ENCODE peak calls at places on chromosome X, in seven cellular contexts. One of them, this sample, is unnamed.

GRCh38 chrX:130896816-130897508 is 6.0 kb downstream of the ENOX2 start:
- DNase-seq in mammary epithelial cell: no peak
- DNase-seq in Panc1: no peak
- DNase-seq in right cardiac atrium: no peak
- DNase-seq in left lung: no peak
- DNase-seq in kidney: no peak
- DNase-seq in fibroblast of lung: peak; percentile 40
- DNase-seq in this sample: no peak

GRCh38 chrX:150841466-150842197 is 56.8 kb downstream of the CD99L2 start:
- DNase-seq in mammary epithelial cell: peak; percentile 27
- DNase-seq in Panc1: no peak
- DNase-seq in right cardiac atrium: no peak
- DNase-seq in left lung: no peak
- DNase-seq in kidney: no peak
- DNase-seq in fibroblast of lung: peak; percentile 12
- DNase-seq in this sample: no peak

GRCh38 chrX:123464709-123465108 is 268.1 kb downstream of the THOC2 start:
- DNase-seq in mammary epithelial cell: no peak
- DNase-seq in Panc1: no peak
- DNase-seq in right cardiac atrium: no peak
- DNase-seq in left lung: no peak
- DNase-seq in kidney: no peak
- DNase-seq in fibroblast of lung: no peak
- DNase-seq in this sample: no peak

GRCh38 chrX:112769034-112769433 is 71.6 kb downstream of the AMOT start:
- DNase-seq in mammary epithelial cell: no peak
- DNase-seq in Panc1: no peak
- DNase-seq in right cardiac atrium: no peak
- DNase-seq in left lung: no peak
- DNase-seq in kidney: no peak
- DNase-seq in fibroblast of lung: no peak
- DNase-seq in this sample: no peak

GRCh38 chrX:86369847-86370630 is 221.8 kb downstream of the DACH2 start:
- DNase-seq in mammary epithelial cell: no peak
- DNase-seq in Panc1: no peak
- DNase-seq in right cardiac atrium: no peak
- DNase-seq in left lung: no peak
- DNase-seq in kidney: no peak
- DNase-seq in fibroblast of lung: peak; percentile 2
- DNase-seq in this sample: no peak

GRCh38 chrX:46310815-46311497 is 234.3 kb downstream of the ZNF674 start:
- DNase-seq in mammary epithelial cell: no peak
- DNase-seq in Panc1: no peak
- DNase-seq in right cardiac atrium: no peak
- DNase-seq in left lung: no peak
- DNase-seq in kidney: no peak
- DNase-seq in fibroblast of lung: no peak
- DNase-seq in this sample: no peak

GRCh38 chrX:119784747-119785446 is 6.5 kb downstream of the RPL39 start:
- DNase-seq in mammary epithelial cell: no peak
- DNase-seq in Panc1: peak; percentile 38
- DNase-seq in right cardiac atrium: no peak
- DNase-seq in left lung: no peak
- DNase-seq in kidney: no peak
- DNase-seq in fibroblast of lung: peak; percentile 20
- DNase-seq in this sample: no peak

GRCh38 chrX:53795583-53795982 is 109.1 kb upstream of the HUWE1 start:
- DNase-seq in mammary epithelial cell: no peak
- DNase-seq in Panc1: no peak
- DNase-seq in right cardiac atrium: no peak
- DNase-seq in left lung: no peak
- DNase-seq in kidney: no peak
- DNase-seq in fibroblast of lung: peak; percentile 12
- DNase-seq in this sample: no peak

GRCh38 chrX:12824944-12825343 is 33.7 kb downstream of the PRPS2 start:
- DNase-seq in mammary epithelial cell: no peak
- DNase-seq in Panc1: no peak
- DNase-seq in right cardiac atrium: no peak
- DNase-seq in left lung: no peak
- DNase-seq in kidney: no peak
- DNase-seq in fibroblast of lung: peak; percentile 3
- DNase-seq in this sample: no peak

GRCh38 chrX:9351112-9351511 is 113.7 kb upstream of the TBL1X start:
- DNase-seq in mammary epithelial cell: no peak
- DNase-seq in Panc1: no peak
- DNase-seq in right cardiac atrium: no peak
- DNase-seq in left lung: no peak
- DNase-seq in kidney: no peak
- DNase-seq in fibroblast of lung: no peak
- DNase-seq in this sample: no peak

GRCh38 chrX:132488092-132488749 is 617 bp downstream of the MBNL3 start:
- DNase-seq in mammary epithelial cell: peak; percentile 33
- DNase-seq in Panc1: no peak
- DNase-seq in right cardiac atrium: peak; percentile 38
- DNase-seq in left lung: no peak
- DNase-seq in kidney: no peak
- DNase-seq in fibroblast of lung: peak; percentile 58
- DNase-seq in this sample: no peak

GRCh38 chrX:93673056-93673868 is at the start of gene NAP1L3:
- DNase-seq in mammary epithelial cell: peak; percentile 20
- DNase-seq in Panc1: no peak
- DNase-seq in right cardiac atrium: peak; percentile 75
- DNase-seq in left lung: peak; percentile 71
- DNase-seq in kidney: peak; percentile 82
- DNase-seq in fibroblast of lung: peak; percentile 62
- DNase-seq in this sample: peak; percentile 78

GRCh38 chrX:110146521-110146920 is 143.6 kb downstream of the TMEM164 start:
- DNase-seq in mammary epithelial cell: peak; percentile 42
- DNase-seq in Panc1: peak; percentile 36
- DNase-seq in right cardiac atrium: no peak
- DNase-seq in left lung: no peak
- DNase-seq in kidney: no peak
- DNase-seq in fibroblast of lung: peak; percentile 77
- DNase-seq in this sample: no peak

GRCh38 chrX:47366051-47366722 is 4.2 kb upstream of the ZNF157 start:
- DNase-seq in mammary epithelial cell: peak; percentile 72
- DNase-seq in Panc1: peak; percentile 17
- DNase-seq in right cardiac atrium: peak; percentile 80
- DNase-seq in left lung: peak; percentile 57
- DNase-seq in kidney: peak; percentile 84
- DNase-seq in fibroblast of lung: peak; percentile 75
- DNase-seq in this sample: peak; percentile 73

GRCh38 chrX:83535417-83536244 is 27.5 kb downstream of the POU3F4 start:
- DNase-seq in mammary epithelial cell: no peak
- DNase-seq in Panc1: no peak
- DNase-seq in right cardiac atrium: no peak
- DNase-seq in left lung: no peak
- DNase-seq in kidney: no peak
- DNase-seq in fibroblast of lung: no peak
- DNase-seq in this sample: no peak

GRCh38 chrX:116413273-116413672 is 23.1 kb upstream of the SLC6A14 start:
- DNase-seq in mammary epithelial cell: peak; percentile 43
- DNase-seq in Panc1: no peak
- DNase-seq in right cardiac atrium: no peak
- DNase-seq in left lung: no peak
- DNase-seq in kidney: no peak
- DNase-seq in fibroblast of lung: no peak
- DNase-seq in this sample: no peak

GRCh38 chrX:107775734-107776511 is at the start of gene TSC22D3:
- DNase-seq in mammary epithelial cell: peak; percentile 74
- DNase-seq in Panc1: no peak
- DNase-seq in right cardiac atrium: peak; percentile 90
- DNase-seq in left lung: peak; percentile 89
- DNase-seq in kidney: peak; percentile 93
- DNase-seq in fibroblast of lung: peak; percentile 79
- DNase-seq in this sample: peak; percentile 92

GRCh38 chrX:19839770-19840254 is 47.6 kb downstream of the SH3KBP1 start:
- DNase-seq in mammary epithelial cell: peak; percentile 46
- DNase-seq in Panc1: no peak
- DNase-seq in right cardiac atrium: no peak
- DNase-seq in left lung: no peak
- DNase-seq in kidney: no peak
- DNase-seq in fibroblast of lung: no peak
- DNase-seq in this sample: no peak

GRCh38 chrX:106730385-106730784 is 3.9 kb downstream of the RNF128 start:
- DNase-seq in mammary epithelial cell: no peak
- DNase-seq in Panc1: no peak
- DNase-seq in right cardiac atrium: no peak
- DNase-seq in left lung: no peak
- DNase-seq in kidney: no peak
- DNase-seq in fibroblast of lung: peak; percentile 44
- DNase-seq in this sample: no peak

GRCh38 chrX:106731590-106731989 is 5.1 kb downstream of the RNF128 start:
- DNase-seq in mammary epithelial cell: no peak
- DNase-seq in Panc1: no peak
- DNase-seq in right cardiac atrium: no peak
- DNase-seq in left lung: no peak
- DNase-seq in kidney: no peak
- DNase-seq in fibroblast of lung: no peak
- DNase-seq in this sample: no peak

GRCh38 chrX:106726485-106727437 is at the start of gene RNF128:
- DNase-seq in mammary epithelial cell: peak; percentile 62
- DNase-seq in Panc1: no peak
- DNase-seq in right cardiac atrium: peak; percentile 45
- DNase-seq in left lung: peak; percentile 82
- DNase-seq in kidney: peak; percentile 78
- DNase-seq in fibroblast of lung: peak; percentile 13
- DNase-seq in this sample: no peak

DNA sequence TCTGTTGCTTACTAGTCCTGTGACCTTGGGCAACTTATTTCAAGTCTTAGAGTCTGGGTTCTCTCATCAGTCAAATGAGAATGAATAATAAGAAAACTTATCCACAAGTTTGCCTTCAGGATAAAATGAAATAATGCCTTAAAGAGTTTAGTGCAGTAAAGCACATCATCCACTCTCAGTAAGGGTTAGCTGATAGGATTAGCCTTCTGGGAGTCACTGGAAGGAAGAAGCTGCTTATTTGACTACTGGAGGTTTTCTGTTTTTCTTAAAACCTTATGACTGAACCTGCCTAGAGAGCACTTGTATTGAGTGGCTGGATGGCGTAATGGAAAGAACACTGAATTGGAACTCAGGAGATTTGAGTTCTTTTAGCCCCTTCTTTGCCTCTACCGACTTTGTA is 1.8 kb downstream of the RNF128 start:
- DNase-seq in mammary epithelial cell: no peak
- DNase-seq in Panc1: no peak
- DNase-seq in right cardiac atrium: no peak
- DNase-seq in left lung: no peak
- DNase-seq in kidney: no peak
- DNase-seq in fibroblast of lung: no peak
- DNase-seq in this sample: no peak
- H3K27ac ChIP-seq in mammary epithelial cell: no peak overlapping the region
- H3K27ac ChIP-seq in Panc1: peak overlapping the region; percentile 68
- H3K27ac ChIP-seq in right cardiac atrium: no peak overlapping the region
- H3K27ac ChIP-seq in left lung: no peak overlapping the region
- H3K27ac ChIP-seq in kidney: no peak overlapping the region
- H3K27ac ChIP-seq in fibroblast of lung: no peak overlapping the region
- H3K27ac ChIP-seq in this sample: no peak overlapping the region

GRCh38 chrX:92247076-92247475 is 467.9 kb downstream of the PCDH11X start:
- DNase-seq in mammary epithelial cell: peak; percentile 26
- DNase-seq in Panc1: no peak
- DNase-seq in right cardiac atrium: no peak
- DNase-seq in left lung: no peak
- DNase-seq in kidney: no peak
- DNase-seq in fibroblast of lung: peak; percentile 54
- DNase-seq in this sample: no peak
- H3K4me3 ChIP-seq in mammary epithelial cell: no peak overlapping the region
- H3K4me3 ChIP-seq in Panc1: no peak overlapping the region
- H3K4me3 ChIP-seq in right cardiac atrium: no peak overlapping the region
- H3K4me3 ChIP-seq in left lung: no peak overlapping the region
- H3K4me3 ChIP-seq in kidney: no peak overlapping the region
- H3K4me3 ChIP-seq in fibroblast of lung: no peak overlapping the region
- H3K4me3 ChIP-seq in this sample: no peak overlapping the region

GRCh38 chrX:7088968-7089615 is 58.4 kb upstream of the STS start:
- DNase-seq in mammary epithelial cell: no peak
- DNase-seq in Panc1: no peak
- DNase-seq in right cardiac atrium: no peak
- DNase-seq in left lung: no peak
- DNase-seq in kidney: no peak
- DNase-seq in fibroblast of lung: no peak
- DNase-seq in this sample: no peak
- H3K27ac ChIP-seq in mammary epithelial cell: no peak overlapping the region
- H3K27ac ChIP-seq in Panc1: no peak overlapping the region
- H3K27ac ChIP-seq in right cardiac atrium: no peak overlapping the region
- H3K27ac ChIP-seq in left lung: no peak overlapping the region
- H3K27ac ChIP-seq in kidney: no peak overlapping the region
- H3K27ac ChIP-seq in fibroblast of lung: no peak overlapping the region
- H3K27ac ChIP-seq in this sample: no peak overlapping the region

DNA sequence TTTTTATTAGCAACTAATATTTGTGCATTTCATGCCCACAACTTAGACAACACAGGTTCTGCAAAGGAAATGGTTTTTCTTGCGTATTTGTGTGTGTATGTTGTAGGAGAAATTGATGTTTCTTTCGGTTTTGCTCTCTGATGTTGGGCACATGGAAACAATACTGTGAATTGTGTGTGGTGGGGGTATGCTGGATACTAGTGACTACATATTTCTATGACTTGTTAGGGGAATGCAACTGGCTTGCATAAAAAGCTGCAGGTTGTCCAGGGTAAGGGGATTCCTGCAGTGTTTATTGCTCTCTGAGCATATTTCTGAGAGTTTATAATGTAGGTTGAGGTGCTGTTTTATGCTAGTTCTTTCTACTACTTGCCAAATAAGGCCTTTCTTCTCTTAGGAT is 11.6 kb downstream of the DLG3 start:
- DNase-seq in mammary epithelial cell: no peak
- DNase-seq in Panc1: no peak
- DNase-seq in right cardiac atrium: no peak
- DNase-seq in left lung: no peak
- DNase-seq in kidney: no peak
- DNase-seq in fibroblast of lung: no peak
- DNase-seq in this sample: no peak
- H3K4me3 ChIP-seq in mammary epithelial cell: no peak overlapping the region
- H3K4me3 ChIP-seq in Panc1: peak overlapping the region; percentile 38
- H3K4me3 ChIP-seq in right cardiac atrium: peak overlapping the region; percentile 58
- H3K4me3 ChIP-seq in left lung: peak overlapping the region; percentile 43
- H3K4me3 ChIP-seq in kidney: peak overlapping the region; percentile 69
- H3K4me3 ChIP-seq in fibroblast of lung: peak overlapping the region; percentile 46
- H3K4me3 ChIP-seq in this sample: no peak overlapping the region

GRCh38 chrX:154325541-154325940 is 29.9 kb downstream of the TKTL1 start:
- DNase-seq in mammary epithelial cell: no peak
- DNase-seq in Panc1: no peak
- DNase-seq in right cardiac atrium: no peak
- DNase-seq in left lung: no peak
- DNase-seq in kidney: no peak
- DNase-seq in fibroblast of lung: peak; percentile 44
- DNase-seq in this sample: no peak
- H3K27ac ChIP-seq in mammary epithelial cell: no peak overlapping the region
- H3K27ac ChIP-seq in Panc1: no peak overlapping the region
- H3K27ac ChIP-seq in right cardiac atrium: no peak overlapping the region
- H3K27ac ChIP-seq in left lung: no peak overlapping the region
- H3K27ac ChIP-seq in kidney: no peak overlapping the region
- H3K27ac ChIP-seq in fibroblast of lung: no peak overlapping the region
- H3K27ac ChIP-seq in this sample: no peak overlapping the region